ENCODE peak calls at places on chromosomes 1 and 21, in four cellular contexts. Q, P, F and G are unnamed samples.

GRCh38 chr1:89142160-89142559 is 16.2 kb upstream of the GBP2 start:
- DNase-seq in Q (no peak), P (no peak), F (no peak), G (no peak)

GRCh38 chr21:43287111-43287973 is 118.5 kb downstream of the CRYAA start:
- DNase-seq in Q (no peak), P (no peak), F (no peak), G (no peak)

GRCh38 chr1:228999776-229000175 is 264.5 kb downstream of the RHOU start:
- DNase-seq in Q (no peak), P (no peak), F (no peak), G (no peak)

GRCh38 chr1:108708726-108709660 is 3.7 kb upstream of the FNDC7 start:
- DNase-seq in Q (peak), P (no peak), F (no peak), G (no peak)

GRCh38 chr1:209710098-209710497 is 5.5 kb downstream of the HSD11B1 start:
- DNase-seq in Q (no peak), P (no peak), F (peak), G (no peak)

GRCh38 chr1:223716302-223716862 is 4.0 kb downstream of the CAPN2 start:
- DNase-seq in Q (no peak), P (no peak), F (peak), G (no peak)

GRCh38 chr1:22920026-22920733 is 52.5 kb downstream of the LACTBL1 start:
- DNase-seq in Q (no peak), P (no peak), F (no peak), G (no peak)

GRCh38 chr1:6464514-6464836 is 1.5 kb downstream of the TNFRSF25 start:
- DNase-seq in Q (no peak), P (no peak), F (no peak), G (no peak)

GRCh38 chr1:22447581-22448215 is 4.0 kb upstream of the ZBTB40 start:
- DNase-seq in Q (no peak), P (peak), F (peak), G (no peak)

GRCh38 chr1:55631508-55631907 is 416.3 kb upstream of the USP24 start:
- DNase-seq in Q (no peak), P (no peak), F (peak), G (no peak)

GRCh38 chr1:171219751-171220385 is 28.4 kb upstream of the FMO1 start:
- DNase-seq in Q (no peak), P (peak), F (peak), G (no peak)

GRCh38 chr1:150619576-150620509 is 9.6 kb downstream of the ENSA start:
- DNase-seq in Q (peak), P (peak), F (peak), G (no peak)

GRCh38 chr1:167477962-167478361 is 40.4 kb downstream of the CD247 start:
- DNase-seq in Q (no peak), P (no peak), F (no peak), G (no peak)

GRCh38 chr1:43545686-43546387 is 15.2 kb downstream of the PTPRF start:
- DNase-seq in Q (peak), P (peak), F (peak), G (peak)